ENCODE peak calls at places on chromosomes 16 and 17, in eight cellular contexts. One of them, this sample, is unnamed.

GRCh38 chr17:48127371-48128051 is 19.9 kb downstream of the SNX11 start:
- DNase-seq in lower leg skin: no peak
- DNase-seq in AG09309: no peak
- DNase-seq in endothelial cell of umbilical vein: peak
- DNase-seq in transverse colon: no peak
- DNase-seq in ovary: no peak
- DNase-seq in pancreas: no peak
- DNase-seq in progenitor cell of endocrine pancreas: no peak
- DNase-seq in this sample: peak

GRCh38 chr17:50055055-50055425 is 870 bp upstream of the ITGA3 start:
- DNase-seq in lower leg skin: peak
- DNase-seq in AG09309: no peak
- DNase-seq in endothelial cell of umbilical vein: peak
- DNase-seq in transverse colon: peak
- DNase-seq in ovary: no peak
- DNase-seq in pancreas: peak
- DNase-seq in progenitor cell of endocrine pancreas: peak
- DNase-seq in this sample: no peak

GRCh38 chr16:61792194-61792904 is 243.9 kb downstream of the CDH8 start:
- DNase-seq in lower leg skin: no peak
- DNase-seq in AG09309: peak
- DNase-seq in endothelial cell of umbilical vein: no peak
- DNase-seq in transverse colon: no peak
- DNase-seq in ovary: no peak
- DNase-seq in pancreas: no peak
- DNase-seq in progenitor cell of endocrine pancreas: no peak
- DNase-seq in this sample: peak

GRCh38 chr16:75424096-75424762 is 9.1 kb downstream of the CFDP1 start:
- DNase-seq in lower leg skin: no peak
- DNase-seq in AG09309: no peak
- DNase-seq in endothelial cell of umbilical vein: no peak
- DNase-seq in transverse colon: no peak
- DNase-seq in ovary: no peak
- DNase-seq in pancreas: no peak
- DNase-seq in progenitor cell of endocrine pancreas: no peak
- DNase-seq in this sample: no peak

GRCh38 chr17:28717578-28718316 is at the start of gene RAB34:
- DNase-seq in lower leg skin: peak
- DNase-seq in AG09309: peak
- DNase-seq in endothelial cell of umbilical vein: peak
- DNase-seq in transverse colon: peak
- DNase-seq in ovary: peak
- DNase-seq in pancreas: no peak
- DNase-seq in progenitor cell of endocrine pancreas: peak
- DNase-seq in this sample: no peak

GRCh38 chr17:14470417-14470816 is 169.5 kb downstream of the HS3ST3B1 start:
- DNase-seq in lower leg skin: no peak
- DNase-seq in AG09309: no peak
- DNase-seq in endothelial cell of umbilical vein: no peak
- DNase-seq in transverse colon: no peak
- DNase-seq in ovary: no peak
- DNase-seq in pancreas: no peak
- DNase-seq in progenitor cell of endocrine pancreas: no peak
- DNase-seq in this sample: no peak

GRCh38 chr16:77171750-77172635 is 19.0 kb upstream of the MON1B start:
- DNase-seq in lower leg skin: no peak
- DNase-seq in AG09309: peak
- DNase-seq in endothelial cell of umbilical vein: peak
- DNase-seq in transverse colon: no peak
- DNase-seq in ovary: no peak
- DNase-seq in pancreas: no peak
- DNase-seq in progenitor cell of endocrine pancreas: no peak
- DNase-seq in this sample: peak

GRCh38 chr16:70380205-70380918 is 33.7 kb downstream of the DDX19A start:
- DNase-seq in lower leg skin: peak
- DNase-seq in AG09309: peak
- DNase-seq in endothelial cell of umbilical vein: peak
- DNase-seq in transverse colon: peak
- DNase-seq in ovary: peak
- DNase-seq in pancreas: peak
- DNase-seq in progenitor cell of endocrine pancreas: peak
- DNase-seq in this sample: peak

GRCh38 chr17:63537991-63538692 is 12.1 kb upstream of the DCAF7 start:
- DNase-seq in lower leg skin: no peak
- DNase-seq in AG09309: no peak
- DNase-seq in endothelial cell of umbilical vein: no peak
- DNase-seq in transverse colon: no peak
- DNase-seq in ovary: no peak
- DNase-seq in pancreas: no peak
- DNase-seq in progenitor cell of endocrine pancreas: no peak
- DNase-seq in this sample: no peak

GRCh38 chr17:20948984-20949777 is 93.6 kb downstream of the USP22 start:
- DNase-seq in lower leg skin: no peak
- DNase-seq in AG09309: no peak
- DNase-seq in endothelial cell of umbilical vein: no peak
- DNase-seq in transverse colon: no peak
- DNase-seq in ovary: no peak
- DNase-seq in pancreas: no peak
- DNase-seq in progenitor cell of endocrine pancreas: no peak
- DNase-seq in this sample: no peak

GRCh38 chr17:36198831-36199465 is 2.4 kb upstream of the CCL3L1 start:
- DNase-seq in lower leg skin: no peak
- DNase-seq in AG09309: no peak
- DNase-seq in endothelial cell of umbilical vein: no peak
- DNase-seq in transverse colon: no peak
- DNase-seq in ovary: no peak
- DNase-seq in pancreas: no peak
- DNase-seq in progenitor cell of endocrine pancreas: no peak
- DNase-seq in this sample: no peak

GRCh38 chr16:81994485-81994884 is 16.8 kb downstream of the SDR42E1 start:
- DNase-seq in lower leg skin: no peak
- DNase-seq in AG09309: no peak
- DNase-seq in endothelial cell of umbilical vein: no peak
- DNase-seq in transverse colon: no peak
- DNase-seq in ovary: no peak
- DNase-seq in pancreas: no peak
- DNase-seq in progenitor cell of endocrine pancreas: no peak
- DNase-seq in this sample: no peak
- TF ChIP-seq CTCF in lower leg skin: no peak
- TF ChIP-seq CTCF in AG09309: no peak
- TF ChIP-seq CTCF in endothelial cell of umbilical vein: peak
- TF ChIP-seq CTCF in transverse colon: no peak
- TF ChIP-seq CTCF in ovary: no peak
- TF ChIP-seq CTCF in pancreas: no peak
- TF ChIP-seq CTCF in progenitor cell of endocrine pancreas: no peak
- TF ChIP-seq CTCF in this sample: peak

GRCh38 chr16:12255919-12256665 is 279.6 kb downstream of the SNX29 start:
- DNase-seq in lower leg skin: no peak
- DNase-seq in AG09309: no peak
- DNase-seq in endothelial cell of umbilical vein: no peak
- DNase-seq in transverse colon: no peak
- DNase-seq in ovary: no peak
- DNase-seq in pancreas: no peak
- DNase-seq in progenitor cell of endocrine pancreas: no peak
- DNase-seq in this sample: no peak

GRCh38 chr16:12256880-12257279 is 280.3 kb downstream of the SNX29 start:
- DNase-seq in lower leg skin: no peak
- DNase-seq in AG09309: no peak
- DNase-seq in endothelial cell of umbilical vein: no peak
- DNase-seq in transverse colon: no peak
- DNase-seq in ovary: no peak
- DNase-seq in pancreas: no peak
- DNase-seq in progenitor cell of endocrine pancreas: no peak
- DNase-seq in this sample: no peak

GRCh38 chr16:12259258-12259657 is 282.7 kb downstream of the SNX29 start:
- DNase-seq in lower leg skin: no peak
- DNase-seq in AG09309: no peak
- DNase-seq in endothelial cell of umbilical vein: no peak
- DNase-seq in transverse colon: no peak
- DNase-seq in ovary: peak
- DNase-seq in pancreas: no peak
- DNase-seq in progenitor cell of endocrine pancreas: no peak
- DNase-seq in this sample: no peak

GRCh38 chr16:12258806-12259205 is 282.3 kb downstream of the SNX29 start:
- DNase-seq in lower leg skin: no peak
- DNase-seq in AG09309: no peak
- DNase-seq in endothelial cell of umbilical vein: no peak
- DNase-seq in transverse colon: no peak
- DNase-seq in ovary: no peak
- DNase-seq in pancreas: no peak
- DNase-seq in progenitor cell of endocrine pancreas: no peak
- DNase-seq in this sample: no peak

DNA sequence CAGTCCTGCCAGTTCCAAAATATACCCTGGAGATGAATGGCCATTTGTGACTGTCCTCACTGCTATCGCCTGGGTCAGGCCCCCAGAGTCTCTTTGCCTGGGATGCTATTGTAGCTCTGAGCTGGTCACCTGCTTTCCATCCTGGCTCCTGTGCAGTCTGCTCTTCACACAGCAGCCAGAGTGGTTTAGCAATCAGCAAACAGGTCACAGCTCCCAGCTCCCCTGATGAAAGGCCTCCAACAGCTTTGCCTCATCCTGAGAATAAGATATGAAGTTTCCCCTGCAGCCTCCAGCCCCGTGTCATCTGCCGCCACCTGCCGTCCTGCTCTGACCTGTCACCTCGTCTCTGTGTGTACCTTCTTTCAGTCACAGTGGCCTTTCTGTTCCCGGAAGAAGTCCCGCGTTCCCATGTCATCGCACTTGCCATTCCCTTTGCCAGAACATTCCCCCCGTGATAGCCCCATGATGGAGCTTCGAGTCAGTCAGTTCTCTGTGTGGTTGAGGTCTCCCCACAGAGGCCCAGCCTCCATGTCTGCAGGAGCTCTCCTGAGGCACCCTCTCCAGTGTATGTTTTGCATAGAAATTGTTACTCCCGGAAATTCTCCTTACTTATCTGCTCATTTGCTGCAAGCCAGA is 281.5 kb downstream of the SNX29 start:
- DNase-seq in lower leg skin: no peak
- DNase-seq in AG09309: no peak
- DNase-seq in endothelial cell of umbilical vein: no peak
- DNase-seq in transverse colon: peak
- DNase-seq in ovary: no peak
- DNase-seq in pancreas: no peak
- DNase-seq in progenitor cell of endocrine pancreas: no peak
- DNase-seq in this sample: no peak
- TF ChIP-seq CTCF in lower leg skin: no peak
- TF ChIP-seq CTCF in AG09309: no peak
- TF ChIP-seq CTCF in endothelial cell of umbilical vein: no peak
- TF ChIP-seq CTCF in transverse colon: no peak
- TF ChIP-seq CTCF in ovary: no peak
- TF ChIP-seq CTCF in pancreas: no peak
- TF ChIP-seq CTCF in progenitor cell of endocrine pancreas: peak
- TF ChIP-seq CTCF in this sample: no peak

DNA sequence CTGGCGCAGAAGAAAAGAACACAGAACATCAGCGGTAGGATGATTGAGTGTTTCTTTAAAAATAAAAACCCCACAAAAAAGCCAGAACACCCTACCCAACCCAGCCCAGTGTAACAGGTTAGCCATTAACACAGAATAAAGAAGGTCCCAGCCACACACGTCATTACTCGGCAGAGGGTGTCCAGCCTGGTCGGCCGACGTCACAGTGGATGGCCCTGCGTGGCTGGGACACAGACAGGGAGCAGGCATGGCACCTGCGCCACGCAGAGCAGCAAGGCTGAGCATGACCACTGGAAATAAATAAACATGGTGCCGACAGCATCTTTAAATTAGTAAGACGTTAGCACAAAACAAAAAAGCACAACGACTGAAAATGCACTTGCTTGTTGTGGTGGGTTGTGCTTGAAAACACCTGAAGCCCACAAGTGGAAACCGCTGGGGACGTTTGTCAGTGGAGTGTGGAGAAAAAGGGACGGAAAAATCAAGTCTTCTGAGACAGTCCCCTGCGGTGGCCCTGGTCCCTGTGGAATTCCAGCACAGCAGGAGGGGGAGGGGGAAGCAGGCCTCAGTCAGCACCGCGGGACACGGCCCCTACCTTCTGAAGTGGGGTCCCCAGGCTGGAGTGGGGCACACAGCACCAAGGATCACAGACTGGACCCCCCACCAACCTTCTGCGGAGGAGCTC is 39.2 kb downstream of the SLC7A5 start:
- DNase-seq in lower leg skin: no peak
- DNase-seq in AG09309: no peak
- DNase-seq in endothelial cell of umbilical vein: no peak
- DNase-seq in transverse colon: no peak
- DNase-seq in ovary: no peak
- DNase-seq in pancreas: no peak
- DNase-seq in progenitor cell of endocrine pancreas: no peak
- DNase-seq in this sample: no peak
- TF ChIP-seq CTCF in lower leg skin: no peak
- TF ChIP-seq CTCF in AG09309: no peak
- TF ChIP-seq CTCF in endothelial cell of umbilical vein: no peak
- TF ChIP-seq CTCF in transverse colon: no peak
- TF ChIP-seq CTCF in ovary: no peak
- TF ChIP-seq CTCF in pancreas: no peak
- TF ChIP-seq CTCF in progenitor cell of endocrine pancreas: no peak
- TF ChIP-seq CTCF in this sample: no peak

GRCh38 chr16:12126091-12126806 is 149.7 kb downstream of the SNX29 start:
- DNase-seq in lower leg skin: no peak
- DNase-seq in AG09309: no peak
- DNase-seq in endothelial cell of umbilical vein: no peak
- DNase-seq in transverse colon: no peak
- DNase-seq in ovary: no peak
- DNase-seq in pancreas: no peak
- DNase-seq in progenitor cell of endocrine pancreas: no peak
- DNase-seq in this sample: no peak

GRCh38 chr16:12123462-12123861 is 146.9 kb downstream of the SNX29 start:
- DNase-seq in lower leg skin: no peak
- DNase-seq in AG09309: no peak
- DNase-seq in endothelial cell of umbilical vein: no peak
- DNase-seq in transverse colon: no peak
- DNase-seq in ovary: no peak
- DNase-seq in pancreas: no peak
- DNase-seq in progenitor cell of endocrine pancreas: no peak
- DNase-seq in this sample: no peak

GRCh38 chr16:12124742-12125141 is 148.2 kb downstream of the SNX29 start:
- DNase-seq in lower leg skin: no peak
- DNase-seq in AG09309: no peak
- DNase-seq in endothelial cell of umbilical vein: no peak
- DNase-seq in transverse colon: no peak
- DNase-seq in ovary: no peak
- DNase-seq in pancreas: no peak
- DNase-seq in progenitor cell of endocrine pancreas: no peak
- DNase-seq in this sample: no peak

GRCh38 chr16:12130691-12131302 is 154.3 kb downstream of the SNX29 start:
- DNase-seq in lower leg skin: no peak
- DNase-seq in AG09309: no peak
- DNase-seq in endothelial cell of umbilical vein: no peak
- DNase-seq in transverse colon: no peak
- DNase-seq in ovary: no peak
- DNase-seq in pancreas: peak
- DNase-seq in progenitor cell of endocrine pancreas: no peak
- DNase-seq in this sample: no peak

DNA sequence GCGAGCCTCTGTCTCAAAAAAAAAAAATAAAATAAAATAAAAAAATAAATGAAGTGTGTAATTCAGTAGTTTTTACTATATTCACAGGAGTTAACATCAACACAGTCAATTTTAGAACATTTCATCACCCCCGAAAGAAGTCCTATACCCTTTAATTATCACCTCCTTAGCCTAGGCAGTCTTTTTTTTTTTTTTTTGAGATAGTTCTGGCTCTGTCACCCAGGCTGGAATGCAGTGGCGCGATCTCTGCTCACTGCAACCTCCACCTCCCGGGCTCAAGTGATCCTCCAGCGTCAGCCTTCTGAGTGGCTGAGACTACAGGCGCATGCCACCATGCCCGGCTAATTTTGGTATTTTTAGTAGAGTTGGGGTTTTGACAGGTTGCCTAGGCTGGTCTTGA is 150.7 kb downstream of the SNX29 start:
- DNase-seq in lower leg skin: no peak
- DNase-seq in AG09309: no peak
- DNase-seq in endothelial cell of umbilical vein: no peak
- DNase-seq in transverse colon: no peak
- DNase-seq in ovary: no peak
- DNase-seq in pancreas: no peak
- DNase-seq in progenitor cell of endocrine pancreas: no peak
- DNase-seq in this sample: no peak
- TF ChIP-seq CTCF in lower leg skin: no peak
- TF ChIP-seq CTCF in AG09309: no peak
- TF ChIP-seq CTCF in endothelial cell of umbilical vein: no peak
- TF ChIP-seq CTCF in transverse colon: no peak
- TF ChIP-seq CTCF in ovary: no peak
- TF ChIP-seq CTCF in pancreas: no peak
- TF ChIP-seq CTCF in progenitor cell of endocrine pancreas: no peak
- TF ChIP-seq CTCF in this sample: no peak